ENCODE peak calls at places on chromosomes 3 and 15, in five cellular contexts. J is dorsolateral prefrontal cortex, G is HFFc6, Y is MCF 10A, S is left lung. E is an unnamed sample.

GRCh38 chr3:28718074-28718849 is 369.6 kb upstream of the AZI2 start:
- DNase-seq in J (no peak), G (no peak), Y (peak; percentile 14), S (no peak), E (no peak)

GRCh38 chr3:127396473-127396872 is 108.6 kb upstream of the PRR20G start:
- DNase-seq in J (no peak), G (no peak), Y (no peak), S (no peak), E (peak; percentile 68)

GRCh38 chr3:194582196-194582905 is 50.9 kb downstream of the TMEM44 start:
- DNase-seq in J (no peak), G (no peak), Y (no peak), S (no peak), E (no peak)

GRCh38 chr3:177742273-177742672 is 545.0 kb upstream of the TBL1XR1 start:
- DNase-seq in J (no peak), G (no peak), Y (no peak), S (no peak), E (no peak)

GRCh38 chr15:31303434-31304073 is 23.1 kb upstream of the KLF13 start:
- DNase-seq in J (no peak), G (no peak), Y (peak; percentile 50), S (peak; percentile 86), E (no peak)

GRCh38 chr3:73516656-73517055 is 108.1 kb downstream of the PDZRN3 start:
- DNase-seq in J (no peak), G (no peak), Y (no peak), S (no peak), E (no peak)

GRCh38 chr3:127089487-127090145 is 103.3 kb upstream of the PRR23E start:
- DNase-seq in J (no peak), G (no peak), Y (no peak), S (peak; percentile 58), E (no peak)

GRCh38 chr3:126731044-126731443 is 27.0 kb downstream of the CHCHD6 start:
- DNase-seq in J (no peak), G (no peak), Y (no peak), S (no peak), E (no peak)

GRCh38 chr3:59890637-59891036 is 840.8 kb upstream of the CFAP20DC start:
- DNase-seq in J (no peak), G (no peak), Y (no peak), S (no peak), E (no peak)

GRCh38 chr3:64508140-64508539 is 179.7 kb downstream of the ADAMTS9 start:
- DNase-seq in J (no peak), G (no peak), Y (no peak), S (no peak), E (no peak)

GRCh38 chr15:22980189-22981136 is at the start of gene CYFIP1:
- DNase-seq in J (peak; percentile 82), G (peak; percentile 68), Y (peak; percentile 89), S (peak; percentile 95), E (peak; percentile 86)

GRCh38 chr15:94400521-94401290 is 169.3 kb downstream of the MCTP2 start:
- DNase-seq in J (no peak), G (no peak), Y (no peak), S (no peak), E (no peak)

GRCh38 chr3:181726351-181727121 is 14.8 kb downstream of the SOX2 start:
- DNase-seq in J (no peak), G (no peak), Y (no peak), S (no peak), E (no peak)

GRCh38 chr3:65728138-65728537 is 310.6 kb downstream of the MAGI1 start:
- DNase-seq in J (no peak), G (no peak), Y (no peak), S (no peak), E (no peak)

GRCh38 chr3:136544532-136544931 is 207.6 kb downstream of the STAG1 start:
- DNase-seq in J (no peak), G (peak; percentile 13), Y (peak; percentile 48), S (no peak), E (no peak)

GRCh38 chr3:183493296-183494045 is 62.0 kb downstream of the KLHL6 start:
- DNase-seq in J (no peak), G (no peak), Y (no peak), S (no peak), E (no peak)

GRCh38 chr3:48057521-48057920 is 41.3 kb upstream of the MAP4 start:
- DNase-seq in J (no peak), G (peak; percentile 26), Y (no peak), S (no peak), E (no peak)
- TF ChIP-seq CTCF in J (no peak), G (no peak), Y (no peak), S (no peak), E (no peak)

GRCh38 chr3:13570391-13571194 is 21.7 kb downstream of the FBLN2 start:
- DNase-seq in J (no peak), G (no peak), Y (no peak), S (peak; percentile 76), E (no peak)
- TF ChIP-seq CTCF in J (no peak), G (no peak), Y (no peak), S (no peak), E (no peak)

DNA sequence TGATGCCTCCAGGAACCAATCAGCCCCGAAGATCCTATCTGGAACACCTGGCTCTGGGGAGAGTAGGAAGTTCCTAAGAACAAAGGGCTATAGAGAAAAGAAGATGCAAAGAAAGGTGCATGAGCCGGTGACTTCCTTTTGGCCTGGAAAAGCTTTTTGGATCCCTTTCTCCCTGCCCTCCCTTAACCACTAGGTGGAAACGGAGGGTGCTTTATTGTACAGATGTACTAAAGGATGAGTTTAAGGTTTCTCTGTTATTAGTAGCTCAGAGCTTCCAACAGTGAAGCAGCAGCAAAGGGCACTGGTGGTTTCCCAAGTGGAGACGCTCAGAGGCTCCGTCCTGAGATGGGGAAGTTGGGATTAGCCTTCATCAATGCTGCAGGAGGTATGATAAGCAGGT is 6.0 kb upstream of the ADGRG7 start:
- DNase-seq in J (no peak), G (peak; percentile 29), Y (peak; percentile 67), S (no peak), E (peak; percentile 72)
- TF ChIP-seq CTCF in J (no peak), G (peak; percentile 72), Y (peak; percentile 36), S (no peak), E (peak; percentile 59)

GRCh38 chr3:113535898-113536297 is 3.5 kb downstream of the SIDT1 start:
- DNase-seq in J (no peak), G (no peak), Y (no peak), S (no peak), E (peak; percentile 15)
- TF ChIP-seq CTCF in J (no peak), G (peak; percentile 64), Y (no peak), S (no peak), E (peak; percentile 50)

GRCh38 chr15:88470625-88471372 is 3.3 kb downstream of the MRPS11 start:
- DNase-seq in J (no peak), G (no peak), Y (no peak), S (no peak), E (no peak)
- TF ChIP-seq CTCF in J (peak; percentile 15), G (peak; percentile 45), Y (no peak), S (no peak), E (peak; percentile 10)

GRCh38 chr15:82079736-82080135 is 33.9 kb upstream of the MEX3B start:
- DNase-seq in J (no peak), G (peak; percentile 9), Y (no peak), S (no peak), E (no peak)

GRCh38 chr15:82080774-82081173 is 35.0 kb upstream of the MEX3B start:
- DNase-seq in J (no peak), G (no peak), Y (no peak), S (no peak), E (no peak)

GRCh38 chr15:82086243-82086995 is 40.6 kb upstream of the MEX3B start:
- DNase-seq in J (no peak), G (no peak), Y (no peak), S (no peak), E (no peak)

GRCh38 chr15:82081904-82082810 is 36.3 kb upstream of the MEX3B start:
- DNase-seq in J (no peak), G (peak; percentile 91), Y (peak; percentile 33), S (no peak), E (peak; percentile 32)
- TF ChIP-seq CTCF in J (no peak), G (peak; percentile 72), Y (peak; percentile 14), S (no peak), E (peak; percentile 38)

DNA sequence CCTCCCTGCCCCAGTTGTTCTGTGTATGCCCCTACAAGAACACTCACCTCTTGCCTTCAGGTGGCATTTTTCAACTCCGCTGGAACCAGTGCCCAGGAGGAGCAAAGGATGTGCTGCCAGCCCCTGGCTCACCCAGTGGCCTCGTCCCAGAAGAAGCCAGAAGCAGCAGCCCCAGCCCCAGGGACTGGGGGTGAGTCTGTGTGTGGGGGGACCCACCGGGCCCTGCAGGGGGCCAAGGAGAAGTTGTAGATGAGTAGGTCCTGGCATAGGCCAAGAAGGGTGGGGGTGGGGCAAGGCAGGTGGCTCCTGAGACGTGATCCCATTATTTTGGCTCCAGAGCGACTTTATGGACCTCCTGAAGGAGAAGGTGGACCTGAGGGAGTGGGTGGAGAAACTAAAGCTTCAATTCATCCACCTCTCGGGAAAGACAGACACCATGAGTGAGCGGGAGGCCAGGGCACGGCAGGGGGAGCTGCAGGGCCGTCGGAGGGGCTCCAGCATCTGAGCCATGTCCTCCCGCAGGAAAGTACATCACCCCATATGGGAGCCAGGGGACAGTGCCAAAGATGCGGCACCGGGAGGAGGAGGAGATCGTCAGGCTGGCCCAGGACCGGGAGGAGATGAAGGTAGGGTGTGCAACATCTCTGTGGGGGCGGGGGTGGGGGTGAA is 29.3 kb downstream of the NGRN start:
- DNase-seq in J (peak; percentile 53), G (no peak), Y (no peak), S (no peak), E (peak; percentile 27)
- TF ChIP-seq CTCF in J (no peak), G (no peak), Y (no peak), S (no peak), E (peak; percentile 41)

DNA sequence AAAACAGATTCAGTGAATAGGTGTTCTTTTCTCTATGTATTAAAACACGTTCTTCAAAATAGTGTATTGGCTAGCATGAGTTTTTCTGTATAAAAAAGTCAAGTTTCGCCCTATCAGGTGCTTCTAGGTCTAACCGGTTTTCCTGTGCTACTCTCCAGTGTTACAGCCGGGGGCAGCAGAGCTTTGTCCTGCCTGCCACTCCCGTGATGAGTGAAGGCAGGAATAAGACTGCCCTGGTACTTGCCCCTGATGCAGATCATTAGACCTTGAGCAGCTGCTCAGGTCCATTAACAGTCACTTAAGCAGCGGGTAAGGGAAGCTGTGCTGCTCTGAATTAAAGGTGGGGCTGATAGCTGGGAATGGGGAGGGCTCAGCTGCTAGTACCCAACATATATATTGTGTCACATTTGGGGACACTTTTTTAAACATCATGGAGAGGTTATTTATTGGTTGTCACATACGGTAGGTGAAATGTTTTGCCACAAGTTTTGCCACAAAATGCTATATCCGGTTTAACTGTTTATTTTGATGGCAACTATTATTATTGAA is 1.3 kb upstream of the UNC13C start:
- DNase-seq in J (peak; percentile 44), G (no peak), Y (peak; percentile 12), S (peak; percentile 28), E (no peak)
- TF ChIP-seq CTCF in J (peak; percentile 44), G (no peak), Y (peak; percentile 21), S (no peak), E (no peak)